ENCODE peak calls at places on chromosomes 16 and 17, in four cellular contexts. K is Calu3, T is A549, S is hepatic stellate cell. I is an unnamed sample.

GRCh38 chr17:17781591-17782424 is 55.0 kb downstream of the SREBF1 start:
- DNase-seq in K (peak; percentile 34), T (peak; percentile 43), S (peak; percentile 68), I (peak; percentile 20)

GRCh38 chr17:12070561-12070960 is 49.9 kb downstream of the MAP2K4 start:
- DNase-seq in K (no peak), S (peak; percentile 46), T (no peak), I (no peak)

GRCh38 chr17:42751628-42752027 is 6.8 kb upstream of the EZH1 start:
- DNase-seq in S (no peak), K (no peak), T (no peak), I (no peak)

GRCh38 chr16:35795361-35796029 is 2336.1 kb downstream of the TP53TG3F start:
- DNase-seq in S (no peak), K (no peak), T (no peak), I (no peak)

GRCh38 chr17:79933863-79934652 is 94.8 kb upstream of the CBX4 start:
- DNase-seq in K (peak; percentile 66), T (peak; percentile 60), S (no peak), I (peak; percentile 82)

GRCh38 chr16:76157629-76158028 is 119.6 kb upstream of the CNTNAP4 start:
- DNase-seq in K (no peak), T (no peak), S (no peak), I (no peak)

GRCh38 chr16:4591706-4592470 is 22.8 kb downstream of the UBALD1 start:
- DNase-seq in S (no peak), T (no peak), K (no peak), I (no peak)

GRCh38 chr17:17079761-17080160 is 37.5 kb downstream of the MPRIP start:
- DNase-seq in K (no peak), T (no peak), S (no peak), I (no peak)

GRCh38 chr17:7479389-7480192 is at the start of gene ZBTB4:
- DNase-seq in K (peak; percentile 43), T (peak; percentile 60), S (peak; percentile 81), I (peak; percentile 49)

GRCh38 chr17:5678171-5678570 is 93.9 kb upstream of the NLRP1 start:
- DNase-seq in K (no peak), S (no peak), T (no peak), I (no peak)

GRCh38 chr17:50352693-50353599 is 7.0 kb downstream of the XYLT2 start:
- DNase-seq in T (no peak), K (no peak), S (no peak), I (no peak)

GRCh38 chr16:2955438-2955778 is 8.7 kb upstream of the KREMEN2 start:
- DNase-seq in T (no peak), K (no peak), S (no peak), I (no peak)

GRCh38 chr16:50821586-50821985 is 79.7 kb downstream of the CYLD start:
- DNase-seq in S (no peak), K (peak; percentile 58), T (no peak), I (no peak)

GRCh38 chr17:538096-538973 is 176.3 kb downstream of the VPS53 start:
- DNase-seq in S (no peak), K (no peak), T (no peak), I (no peak)

GRCh38 chr17:18158022-18158600 is 25.5 kb upstream of the ALKBH5 start:
- DNase-seq in S (peak; percentile 84), K (peak; percentile 93), T (peak; percentile 74), I (peak; percentile 91)

GRCh38 chr16:77780378-77780837 is 8.0 kb upstream of the VAT1L start:
- DNase-seq in T (peak; percentile 27), S (peak; percentile 12), K (no peak), I (no peak)

GRCh38 chr17:49832840-49833599 is 14.8 kb downstream of the TAC4 start:
- DNase-seq in T (no peak), S (no peak), K (no peak), I (no peak)

GRCh38 chr17:59105852-59106462 is 723 bp downstream of the TRIM37 start:
- DNase-seq in K (peak; percentile 45), T (peak; percentile 69), S (peak; percentile 46), I (peak; percentile 57)

GRCh38 chr17:81644976-81645952 is 8.3 kb downstream of the TSPAN10 start:
- DNase-seq in K (no peak), S (no peak), T (no peak), I (no peak)

GRCh38 chr17:62800580-62800979 is 7.5 kb downstream of the MARCHF10 start:
- DNase-seq in T (no peak), K (peak; percentile 65), S (no peak), I (no peak)

GRCh38 chr16:4323071-4323844 is 7.4 kb downstream of the GLIS2 start:
- DNase-seq in K (peak; percentile 80), S (no peak), T (no peak), I (no peak)

GRCh38 chr16:12802048-12802447 is 1.6 kb downstream of the CPPED1 start:
- DNase-seq in T (no peak), S (no peak), K (no peak), I (no peak)

GRCh38 chr17:63665527-63666214 is 34.3 kb downstream of the LIMD2 start:
- DNase-seq in S (no peak), K (no peak), T (no peak), I (no peak)

GRCh38 chr16:2467301-2468141 is 3.6 kb upstream of the NTN3 start:
- DNase-seq in S (peak; percentile 93), K (peak; percentile 64), T (peak; percentile 87), I (no peak)

GRCh38 chr17:61412860-61413653 is 13.4 kb downstream of the TBX2 start:
- DNase-seq in K (no peak), S (no peak), T (no peak), I (no peak)

GRCh38 chr17:31486351-31487062 is 95.0 kb downstream of the RAB11FIP4 start:
- DNase-seq in K (no peak), S (no peak), T (no peak), I (peak; percentile 42)

GRCh38 chr16:67945392-67945933 is 1.5 kb upstream of the LCAT start:
- DNase-seq in K (no peak), T (no peak), S (no peak), I (no peak)

GRCh38 chr17:67819722-67820121 is 5.6 kb upstream of the BPTF start:
- DNase-seq in K (no peak), T (no peak), S (no peak), I (no peak)

GRCh38 chr16:20614201-20615141 is 38.3 kb upstream of the ACSM2B start:
- DNase-seq in T (no peak), S (no peak), K (no peak), I (no peak)

GRCh38 chr16:13896543-13897182 is 23.3 kb upstream of the ERCC4 start:
- DNase-seq in K (peak; percentile 33), S (no peak), T (no peak), I (no peak)

GRCh38 chr16:58854392-58854791 is 120.3 kb upstream of the GOT2 start:
- DNase-seq in T (no peak), K (no peak), S (no peak), I (no peak)

GRCh38 chr17:28497931-28498330 is 8.2 kb upstream of the FOXN1 start:
- DNase-seq in T (no peak), K (peak; percentile 94), S (no peak), I (no peak)

GRCh38 chr17:4843451-4843850 is 10.3 kb downstream of the MINK1 start:
- DNase-seq in K (no peak), S (no peak), T (no peak), I (no peak)

GRCh38 chr16:20868890-20869289 is 31.3 kb downstream of the DCUN1D3 start:
- DNase-seq in S (peak; percentile 38), T (no peak), K (peak; percentile 62), I (peak; percentile 88)

I was measured in small intestine.